ENCODE peak calls at places on chromosomes 6 and 20, in eight cellular contexts. One of them, this sample, is unnamed.

GRCh38 chr6:11538799-11539468 is 1.4 kb downstream of the TMEM170B start:
- DNase-seq in heart right ventricle: no peak
- DNase-seq in AG04450: no peak
- DNase-seq in PC-3: no peak
- DNase-seq in AG04449: no peak
- DNase-seq in astrocyte: no peak
- DNase-seq in transverse colon: no peak
- DNase-seq in ovary: no peak
- DNase-seq in this sample: no peak

GRCh38 chr6:16823700-16824352 is 62.6 kb upstream of the ATXN1 start:
- DNase-seq in AG04450: no peak
- DNase-seq in PC-3: no peak
- DNase-seq in AG04449: no peak
- DNase-seq in astrocyte: no peak
- DNase-seq in heart right ventricle: no peak
- DNase-seq in transverse colon: no peak
- DNase-seq in ovary: no peak
- DNase-seq in this sample: no peak

GRCh38 chr6:170017603-170018274 is 266.3 kb downstream of the ERMARD start:
- DNase-seq in AG04449: no peak
- DNase-seq in ovary: no peak
- DNase-seq in AG04450: no peak
- DNase-seq in transverse colon: no peak
- DNase-seq in astrocyte: no peak
- DNase-seq in PC-3: no peak
- DNase-seq in heart right ventricle: no peak
- DNase-seq in this sample: no peak

GRCh38 chr20:43448748-43449535 is 8.8 kb upstream of the SRSF6 start:
- DNase-seq in transverse colon: peak
- DNase-seq in astrocyte: no peak
- DNase-seq in AG04450: no peak
- DNase-seq in heart right ventricle: no peak
- DNase-seq in ovary: no peak
- DNase-seq in AG04449: no peak
- DNase-seq in PC-3: peak
- DNase-seq in this sample: peak

GRCh38 chr6:26272171-26272631 is 92.8 kb upstream of the BTN3A2 start:
- DNase-seq in AG04450: no peak
- DNase-seq in PC-3: no peak
- DNase-seq in heart right ventricle: peak
- DNase-seq in transverse colon: peak
- DNase-seq in ovary: peak
- DNase-seq in astrocyte: no peak
- DNase-seq in AG04449: no peak
- DNase-seq in this sample: no peak

GRCh38 chr6:99026135-99026534 is 78.4 kb upstream of the FBXL4 start:
- DNase-seq in heart right ventricle: no peak
- DNase-seq in AG04450: no peak
- DNase-seq in AG04449: no peak
- DNase-seq in ovary: no peak
- DNase-seq in PC-3: no peak
- DNase-seq in astrocyte: peak
- DNase-seq in transverse colon: no peak
- DNase-seq in this sample: peak

GRCh38 chr6:132089173-132089572 is 138.0 kb upstream of the CCN2 start:
- DNase-seq in transverse colon: no peak
- DNase-seq in AG04449: no peak
- DNase-seq in PC-3: no peak
- DNase-seq in astrocyte: no peak
- DNase-seq in AG04450: no peak
- DNase-seq in ovary: no peak
- DNase-seq in heart right ventricle: no peak
- DNase-seq in this sample: no peak

GRCh38 chr6:54244430-54244829 is 63.8 kb upstream of the TINAG start:
- DNase-seq in AG04450: no peak
- DNase-seq in AG04449: no peak
- DNase-seq in heart right ventricle: no peak
- DNase-seq in astrocyte: peak
- DNase-seq in transverse colon: no peak
- DNase-seq in PC-3: peak
- DNase-seq in ovary: no peak
- DNase-seq in this sample: no peak

GRCh38 chr6:144284753-144285547 is at the start of gene UTRN:
- DNase-seq in heart right ventricle: peak
- DNase-seq in astrocyte: peak
- DNase-seq in transverse colon: peak
- DNase-seq in ovary: peak
- DNase-seq in AG04450: peak
- DNase-seq in PC-3: peak
- DNase-seq in AG04449: no peak
- DNase-seq in this sample: peak

GRCh38 chr6:144285548-144285797 is 338 bp downstream of the UTRN start:
- DNase-seq in PC-3: peak
- DNase-seq in heart right ventricle: no peak
- DNase-seq in transverse colon: no peak
- DNase-seq in AG04450: no peak
- DNase-seq in astrocyte: no peak
- DNase-seq in AG04449: no peak
- DNase-seq in ovary: peak
- DNase-seq in this sample: no peak

GRCh38 chr6:144284474-144284752 is 722 bp upstream of the UTRN start:
- DNase-seq in PC-3: peak
- DNase-seq in transverse colon: no peak
- DNase-seq in astrocyte: no peak
- DNase-seq in AG04450: no peak
- DNase-seq in ovary: no peak
- DNase-seq in AG04449: no peak
- DNase-seq in heart right ventricle: no peak
- DNase-seq in this sample: peak

GRCh38 chr6:144285798-144286502 is 815 bp downstream of the UTRN start:
- DNase-seq in astrocyte: peak
- DNase-seq in PC-3: peak
- DNase-seq in AG04450: no peak
- DNase-seq in transverse colon: peak
- DNase-seq in AG04449: no peak
- DNase-seq in heart right ventricle: peak
- DNase-seq in ovary: peak
- DNase-seq in this sample: peak

DNA sequence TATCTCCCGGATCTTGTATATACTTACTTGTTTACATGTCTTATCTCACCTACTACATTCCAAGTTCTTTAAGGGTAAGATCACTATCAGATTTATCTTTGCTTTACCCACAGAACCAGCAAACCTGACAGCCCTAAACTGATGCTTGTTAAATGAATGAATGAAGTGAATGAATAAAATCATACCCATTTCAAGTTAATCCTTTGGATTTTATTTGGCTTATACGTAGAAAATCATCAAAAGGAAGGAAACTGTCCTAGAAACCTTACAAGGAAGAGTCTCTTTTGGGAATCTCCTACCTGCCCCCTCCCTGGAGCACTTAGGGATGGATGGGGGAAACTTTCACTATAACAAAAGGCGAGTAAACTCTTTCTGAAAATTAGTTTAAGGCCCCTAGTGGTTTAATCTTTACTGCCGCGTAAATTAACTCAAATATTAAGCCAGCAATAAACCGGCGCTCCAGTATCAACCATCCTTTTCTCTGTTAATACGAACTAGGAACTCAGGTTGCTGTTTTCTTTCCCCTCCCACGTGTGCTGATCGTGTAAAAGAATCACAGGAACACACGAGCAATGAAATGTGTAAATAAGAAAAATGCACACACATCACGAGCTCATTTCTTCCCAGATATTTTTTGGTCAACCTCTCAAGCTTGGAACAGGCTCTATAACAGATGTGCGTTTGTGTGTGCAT is 1.2 kb upstream of the UTRN start:
- DNase-seq in astrocyte: peak
- DNase-seq in AG04450: no peak
- DNase-seq in transverse colon: no peak
- DNase-seq in PC-3: peak
- DNase-seq in AG04449: no peak
- DNase-seq in heart right ventricle: no peak
- DNase-seq in ovary: no peak
- DNase-seq in this sample: no peak
- TF ChIP-seq CTCF in astrocyte: peak
- TF ChIP-seq CTCF in AG04450: peak
- TF ChIP-seq CTCF in transverse colon: peak
- TF ChIP-seq CTCF in PC-3: peak
- TF ChIP-seq CTCF in AG04449: no peak
- TF ChIP-seq CTCF in heart right ventricle: no peak
- TF ChIP-seq CTCF in ovary: no peak
- TF ChIP-seq CTCF in this sample: peak

GRCh38 chr6:125753937-125754259 is 4.5 kb downstream of the HEY2 start:
- DNase-seq in PC-3: no peak
- DNase-seq in AG04450: no peak
- DNase-seq in astrocyte: no peak
- DNase-seq in AG04449: no peak
- DNase-seq in transverse colon: no peak
- DNase-seq in ovary: no peak
- DNase-seq in heart right ventricle: no peak
- DNase-seq in this sample: no peak

GRCh38 chr6:125753218-125753936 is 3.9 kb downstream of the HEY2 start:
- DNase-seq in PC-3: peak
- DNase-seq in astrocyte: no peak
- DNase-seq in AG04449: no peak
- DNase-seq in ovary: no peak
- DNase-seq in AG04450: no peak
- DNase-seq in heart right ventricle: no peak
- DNase-seq in transverse colon: no peak
- DNase-seq in this sample: no peak

GRCh38 chr6:125759959-125760457 is 10.6 kb downstream of the HEY2 start:
- DNase-seq in transverse colon: no peak
- DNase-seq in AG04450: no peak
- DNase-seq in ovary: no peak
- DNase-seq in astrocyte: no peak
- DNase-seq in AG04449: no peak
- DNase-seq in heart right ventricle: no peak
- DNase-seq in PC-3: no peak
- DNase-seq in this sample: no peak

GRCh38 chr6:125764105-125764671 is 14.8 kb downstream of the HEY2 start:
- DNase-seq in ovary: no peak
- DNase-seq in astrocyte: no peak
- DNase-seq in transverse colon: no peak
- DNase-seq in PC-3: no peak
- DNase-seq in AG04450: no peak
- DNase-seq in AG04449: no peak
- DNase-seq in heart right ventricle: no peak
- DNase-seq in this sample: no peak

GRCh38 chr6:125759184-125759902 is 9.9 kb downstream of the HEY2 start:
- DNase-seq in astrocyte: no peak
- DNase-seq in ovary: no peak
- DNase-seq in AG04449: no peak
- DNase-seq in PC-3: no peak
- DNase-seq in AG04450: no peak
- DNase-seq in transverse colon: no peak
- DNase-seq in heart right ventricle: peak
- DNase-seq in this sample: no peak
- TF ChIP-seq CTCF in astrocyte: no peak
- TF ChIP-seq CTCF in ovary: no peak
- TF ChIP-seq CTCF in AG04449: peak
- TF ChIP-seq CTCF in PC-3: peak
- TF ChIP-seq CTCF in AG04450: no peak
- TF ChIP-seq CTCF in transverse colon: no peak
- TF ChIP-seq CTCF in heart right ventricle: peak
- TF ChIP-seq CTCF in this sample: peak

DNA sequence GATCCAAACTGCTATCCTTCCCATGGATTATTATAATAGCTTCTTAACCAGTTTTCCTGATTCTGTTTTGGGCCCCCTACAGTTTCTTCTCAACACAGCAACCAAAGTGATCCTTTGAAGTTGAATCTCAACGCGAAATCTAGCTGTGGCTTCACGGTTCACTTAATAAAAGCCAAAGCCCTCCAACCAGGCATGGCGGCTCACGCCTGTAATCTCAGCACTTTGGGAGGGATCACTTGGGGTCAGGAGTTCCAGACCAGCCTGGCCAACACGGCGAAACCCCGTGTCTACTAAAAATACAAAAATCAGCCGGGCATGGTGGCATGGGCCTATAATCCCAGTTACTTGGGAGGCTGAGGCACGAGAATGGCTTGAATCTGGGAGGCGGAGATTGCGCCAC is 3.3 kb downstream of the RMND1 start:
- DNase-seq in PC-3: no peak
- DNase-seq in astrocyte: no peak
- DNase-seq in transverse colon: no peak
- DNase-seq in AG04449: no peak
- DNase-seq in AG04450: no peak
- DNase-seq in heart right ventricle: no peak
- DNase-seq in ovary: no peak
- DNase-seq in this sample: no peak
- TF ChIP-seq CTCF in PC-3: no peak
- TF ChIP-seq CTCF in astrocyte: no peak
- TF ChIP-seq CTCF in transverse colon: no peak
- TF ChIP-seq CTCF in AG04449: no peak
- TF ChIP-seq CTCF in AG04450: no peak
- TF ChIP-seq CTCF in heart right ventricle: no peak
- TF ChIP-seq CTCF in ovary: no peak
- TF ChIP-seq CTCF in this sample: no peak

GRCh38 chr6:10529231-10529801 is 8.2 kb downstream of the GCNT2 start:
- DNase-seq in AG04449: no peak
- DNase-seq in PC-3: peak
- DNase-seq in transverse colon: no peak
- DNase-seq in heart right ventricle: no peak
- DNase-seq in astrocyte: peak
- DNase-seq in AG04450: no peak
- DNase-seq in ovary: no peak
- DNase-seq in this sample: no peak

GRCh38 chr6:10531513-10531912 is 10.4 kb downstream of the GCNT2 start:
- DNase-seq in PC-3: no peak
- DNase-seq in AG04450: no peak
- DNase-seq in AG04449: no peak
- DNase-seq in ovary: no peak
- DNase-seq in transverse colon: no peak
- DNase-seq in heart right ventricle: no peak
- DNase-seq in astrocyte: no peak
- DNase-seq in this sample: no peak

GRCh38 chr6:10531942-10532341 is 10.8 kb downstream of the GCNT2 start:
- DNase-seq in astrocyte: no peak
- DNase-seq in AG04449: no peak
- DNase-seq in ovary: no peak
- DNase-seq in AG04450: no peak
- DNase-seq in heart right ventricle: no peak
- DNase-seq in transverse colon: no peak
- DNase-seq in PC-3: no peak
- DNase-seq in this sample: no peak

GRCh38 chr6:10526156-10526555 is 5.0 kb downstream of the GCNT2 start:
- DNase-seq in heart right ventricle: no peak
- DNase-seq in transverse colon: no peak
- DNase-seq in ovary: no peak
- DNase-seq in AG04450: no peak
- DNase-seq in PC-3: peak
- DNase-seq in AG04449: no peak
- DNase-seq in astrocyte: peak
- DNase-seq in this sample: no peak

DNA sequence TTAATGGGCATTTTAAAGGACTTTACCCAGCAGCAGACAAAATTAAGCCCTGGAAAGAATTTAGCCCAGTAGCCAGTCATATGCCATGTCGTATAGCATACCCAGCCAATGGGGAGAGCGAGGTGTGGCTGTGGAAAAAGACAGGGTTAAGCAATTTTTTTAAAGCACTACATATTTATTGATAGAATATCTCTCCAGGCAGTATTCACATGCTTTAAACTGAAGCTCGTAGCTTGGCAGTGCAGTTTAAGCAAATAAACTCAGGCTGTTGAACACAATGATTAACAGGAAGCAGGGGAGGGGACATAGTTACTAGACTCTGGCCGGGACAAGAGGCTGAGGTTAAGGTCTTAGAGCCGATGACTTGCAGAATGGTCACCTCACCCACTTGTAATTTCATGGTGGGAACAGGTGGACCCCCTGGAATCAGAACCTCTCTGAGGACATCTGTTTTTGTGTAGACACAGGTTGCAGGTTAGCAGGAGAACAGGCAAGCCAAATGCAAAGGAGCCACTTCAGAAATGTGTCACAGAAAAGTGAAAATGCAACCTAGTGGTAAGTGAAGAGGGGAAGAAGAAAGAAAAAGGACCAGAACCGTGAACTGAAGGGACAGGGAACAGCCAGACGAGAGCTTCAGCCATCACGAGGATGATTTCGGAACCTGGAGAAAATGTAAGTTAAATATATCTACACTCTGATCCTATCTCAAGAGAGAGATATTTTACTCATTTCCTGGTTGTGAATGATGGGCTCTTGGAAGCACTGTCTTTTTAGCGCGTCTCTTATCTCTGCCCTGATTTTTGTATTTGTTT is 7.2 kb downstream of the GCNT2 start:
- DNase-seq in heart right ventricle: no peak
- DNase-seq in AG04450: no peak
- DNase-seq in ovary: no peak
- DNase-seq in PC-3: peak
- DNase-seq in AG04449: no peak
- DNase-seq in astrocyte: peak
- DNase-seq in transverse colon: peak
- DNase-seq in this sample: no peak
- TF ChIP-seq CTCF in heart right ventricle: no peak
- TF ChIP-seq CTCF in AG04450: no peak
- TF ChIP-seq CTCF in ovary: no peak
- TF ChIP-seq CTCF in PC-3: peak
- TF ChIP-seq CTCF in AG04449: no peak
- TF ChIP-seq CTCF in astrocyte: no peak
- TF ChIP-seq CTCF in transverse colon: no peak
- TF ChIP-seq CTCF in this sample: no peak

This sample was measured in foreskin keratinocyte.